ENCODE peak calls at places on chromosomes 7 and 10, in nine cellular contexts. R is astrocyte of the spinal cord, G is Calu3, P is ELR, C is non-pigmented ciliary epithelial cell, M is OCI-LY7, U is NCI-H2171, O is MM.1S, X is GM23338. Y is an unnamed sample.

GRCh38 chr7:50448823-50449222 is 1.3 kb downstream of the FIGNL1 start:
- DNase-seq in C (no peak), G (no peak), O (no peak), R (no peak), P (no peak), X (no peak), M (no peak), U (no peak), Y (peak)

GRCh38 chr7:103795112-103795511 is 194.3 kb downstream of the RELN start:
- DNase-seq in X (no peak), R (no peak), G (no peak), U (no peak), O (no peak), C (no peak), M (no peak), P (peak), Y (no peak)

GRCh38 chr10:34191399-34191798 is 623.7 kb downstream of the PARD3 start:
- DNase-seq in X (no peak), U (no peak), R (no peak), C (no peak), O (no peak), G (no peak), P (no peak), M (no peak), Y (no peak)

GRCh38 chr10:86952106-86952505 is 5.3 kb downstream of the MMRN2 start:
- DNase-seq in O (no peak), U (no peak), M (no peak), C (no peak), X (no peak), G (no peak), R (no peak), P (no peak), Y (no peak)

GRCh38 chr10:8283166-8283905 is 228.8 kb downstream of the GATA3 start:
- DNase-seq in P (no peak), C (no peak), G (no peak), M (no peak), O (no peak), R (no peak), X (no peak), U (no peak), Y (no peak)

GRCh38 chr7:112163021-112163310 is 43.2 kb downstream of the DOCK4 start:
- DNase-seq in G (no peak), M (no peak), O (no peak), P (peak), U (no peak), R (no peak), X (no peak), C (no peak), Y (no peak)

GRCh38 chr7:96737545-96738050 is 28.0 kb upstream of the SEM1 start:
- DNase-seq in P (no peak), C (no peak), M (no peak), U (no peak), X (no peak), O (no peak), G (no peak), R (no peak), Y (no peak)

GRCh38 chr7:42272793-42273665 is 36.0 kb upstream of the GLI3 start:
- DNase-seq in P (peak), R (peak), G (no peak), U (no peak), M (peak), C (no peak), O (no peak), X (peak), Y (no peak)

GRCh38 chr10:97356918-97357317 is 22.4 kb upstream of the FRAT2 start:
- DNase-seq in U (no peak), P (no peak), C (no peak), O (no peak), M (no peak), R (no peak), G (no peak), X (no peak), Y (no peak)

GRCh38 chr7:106022193-106022821 is 59.2 kb downstream of the CDHR3 start:
- DNase-seq in X (no peak), G (no peak), M (peak), C (no peak), R (peak), O (peak), U (peak), P (no peak), Y (no peak)

GRCh38 chr10:14952851-14953451 is 945 bp downstream of the DCLRE1C start:
- DNase-seq in C (no peak), O (no peak), R (no peak), M (peak), U (no peak), G (no peak), X (peak), P (peak), Y (no peak)

GRCh38 chr10:49762566-49762877 is 399 bp upstream of the OGDHL start:
- DNase-seq in C (no peak), U (no peak), X (no peak), P (no peak), R (no peak), O (no peak), M (no peak), G (no peak), Y (no peak)

GRCh38 chr10:112115781-112116385 is 67.7 kb downstream of the GPAM start:
- DNase-seq in M (peak), X (peak), O (peak), U (peak), P (peak), C (no peak), G (peak), R (no peak), Y (peak)

GRCh38 chr7:1172666-1173523 is 12.9 kb upstream of the ZFAND2A start:
- DNase-seq in U (no peak), M (no peak), P (no peak), O (no peak), X (no peak), C (no peak), R (no peak), G (no peak), Y (no peak)

GRCh38 chr10:131453772-131454634 is 142.5 kb upstream of the TCERG1L start:
- DNase-seq in P (no peak), M (peak), C (no peak), U (peak), O (no peak), X (peak), G (peak), R (no peak), Y (peak)

GRCh38 chr7:140562921-140563600 is 77.6 kb downstream of the DENND2A start:
- DNase-seq in U (no peak), O (no peak), G (no peak), M (no peak), C (no peak), R (no peak), X (peak), P (no peak), Y (no peak)

GRCh38 chr7:22248111-22248809 is 108.7 kb downstream of the RAPGEF5 start:
- DNase-seq in X (no peak), R (no peak), M (no peak), P (peak), C (no peak), G (no peak), O (no peak), U (no peak), Y (no peak)

GRCh38 chr7:74718336-74718735 is 55.5 kb upstream of the NCF1 start:
- DNase-seq in P (peak), C (no peak), X (no peak), M (no peak), U (no peak), G (no peak), O (no peak), R (no peak), Y (no peak)

GRCh38 chr10:131068760-131069159 is 242.8 kb downstream of the TCERG1L start:
- DNase-seq in O (no peak), R (no peak), U (no peak), C (no peak), G (no peak), M (no peak), P (no peak), X (peak), Y (no peak)

GRCh38 chr7:78489423-78489822 is 690.9 kb downstream of the PHTF2 start:
- DNase-seq in U (no peak), X (no peak), C (no peak), G (no peak), R (no peak), O (peak), M (no peak), P (no peak), Y (no peak)

GRCh38 chr7:131859162-131859821 is 302.9 kb upstream of the PODXL start:
- DNase-seq in U (no peak), X (peak), G (peak), P (peak), M (peak), C (no peak), R (peak), O (peak), Y (peak)

GRCh38 chr7:151276651-151277590 is 28.4 kb upstream of the SMARCD3 start:
- DNase-seq in C (no peak), R (peak), P (peak), O (peak), U (peak), X (peak), G (peak), M (peak), Y (peak)

GRCh38 chr7:141820067-141820466 is 21.2 kb downstream of the PRSS37 start:
- DNase-seq in M (no peak), X (no peak), U (no peak), R (no peak), G (no peak), C (no peak), O (no peak), P (no peak), Y (no peak)

GRCh38 chr10:3542185-3542611 is 242.8 kb downstream of the KLF6 start:
- DNase-seq in G (no peak), X (no peak), U (no peak), P (peak), C (no peak), M (no peak), O (no peak), R (peak), Y (no peak)

GRCh38 chr7:19928247-19928646 is 154.8 kb upstream of the TMEM196 start:
- DNase-seq in U (no peak), M (no peak), R (no peak), O (no peak), X (no peak), G (no peak), P (no peak), C (no peak), Y (peak)

GRCh38 chr7:91083855-91084644 is 180.2 kb upstream of the FZD1 start:
- DNase-seq in O (no peak), X (no peak), P (no peak), G (no peak), R (no peak), C (no peak), U (no peak), M (no peak), Y (no peak)

GRCh38 chr7:143300959-143301617 is 12.9 kb downstream of the CASP2 start:
- DNase-seq in C (no peak), R (peak), M (no peak), X (no peak), P (peak), O (no peak), U (no peak), G (no peak), Y (no peak)

GRCh38 chr7:29017666-29018065 is 59.5 kb upstream of the TRIL start:
- DNase-seq in U (peak), R (peak), O (no peak), G (no peak), C (no peak), M (no peak), X (no peak), P (no peak), Y (no peak)

GRCh38 chr10:124325658-124325965 is 93.1 kb downstream of the OAT start:
- DNase-seq in G (no peak), M (no peak), U (no peak), P (no peak), X (no peak), C (no peak), R (no peak), O (no peak), Y (no peak)

GRCh38 chr10:101974091-101974799 is 81.7 kb downstream of the ARMH3 start:
- DNase-seq in C (no peak), M (no peak), U (no peak), X (no peak), G (no peak), R (no peak), P (no peak), O (no peak), Y (no peak)

GRCh38 chr10:62460393-62460792 is 86.2 kb downstream of the ZNF365 start:
- DNase-seq in X (no peak), M (no peak), U (no peak), O (peak), R (no peak), G (no peak), C (no peak), P (no peak), Y (no peak)

GRCh38 chr7:70006411-70006920 is 408.2 kb downstream of the AUTS2 start:
- DNase-seq in C (no peak), O (no peak), U (peak), G (no peak), X (no peak), P (no peak), R (no peak), M (peak), Y (peak)

GRCh38 chr7:148916186-148916585 is 32.1 kb upstream of the EZH2 start:
- DNase-seq in X (no peak), O (no peak), C (peak), P (no peak), R (peak), M (no peak), U (no peak), G (no peak), Y (no peak)

GRCh38 chr7:142812437-142813215 is 41.9 kb downstream of the PRSS2 start:
- DNase-seq in C (no peak), M (peak), X (no peak), G (no peak), U (no peak), O (no peak), R (no peak), P (peak), Y (no peak)

GRCh38 chr10:123428302-123428701 is 237.9 kb upstream of the GPR26 start:
- DNase-seq in R (no peak), C (no peak), M (no peak), U (peak), O (no peak), G (peak), X (no peak), P (no peak), Y (no peak)

GRCh38 chr7:3520206-3520605 is 219.2 kb downstream of the SDK1 start:
- DNase-seq in U (no peak), M (no peak), C (no peak), P (no peak), X (no peak), O (no peak), R (no peak), G (no peak), Y (no peak)

GRCh38 chr7:81501220-81501619 is 268.6 kb downstream of the HGF start:
- DNase-seq in M (peak), P (peak), U (peak), C (peak), O (peak), G (no peak), R (peak), X (no peak), Y (no peak)

GRCh38 chr10:21030096-21030495 is 133.0 kb upstream of the NEBL start:
- DNase-seq in U (no peak), C (no peak), M (no peak), R (peak), O (no peak), G (peak), X (no peak), P (no peak), Y (no peak)

GRCh38 chr10:116748471-116748870 is 6.1 kb upstream of the HSPA12A start:
- DNase-seq in O (no peak), G (no peak), C (no peak), X (no peak), M (no peak), P (no peak), R (no peak), U (no peak), Y (no peak)

GRCh38 chr10:62459072-62459471 is 84.9 kb downstream of the ZNF365 start:
- DNase-seq in C (no peak), U (no peak), P (peak), X (no peak), R (peak), M (no peak), G (no peak), O (no peak), Y (no peak)